ENCODE peak calls at places on chromosome 19, in ten cellular contexts. R is amniotic stem cell; A is hepatic stellate cell; B is GM03348; H is tibial artery; L is germinal center; S is NCI-H2029; N is GM23248; D is stimulated activated CD4-positive, alpha-beta T cell treated with anti-CD3 and anti-CD28 coated beads, Interleukin-4, amount 100 ng/mL, for 4 hours; J is anterior cingulate cortex. Z is an unnamed sample.

GRCh38 chr19:31285744-31286143 is 63.5 kb downstream of the TSHZ3 start:
- DNase-seq in R (no peak), A (peak), B (peak), H (no peak), L (no peak), S (no peak), N (peak), D (no peak), J (no peak), Z (peak)

GRCh38 chr19:34328982-34329381 is 36.0 kb upstream of the GPI start:
- DNase-seq in R (no peak), A (no peak), B (no peak), H (no peak), L (no peak), S (no peak), N (no peak), D (no peak), J (no peak), Z (no peak)

GRCh38 chr19:44111910-44112463 is 1.2 kb upstream of the ZNF225 start:
- DNase-seq in R (peak), A (peak), B (peak), H (no peak), L (no peak), S (peak), N (peak), D (no peak), J (peak), Z (peak)

GRCh38 chr19:35120492-35120891 is 4.9 kb downstream of the FXYD3 start:
- DNase-seq in R (no peak), A (peak), B (peak), H (peak), L (no peak), S (no peak), N (peak), D (no peak), J (peak), Z (peak)

GRCh38 chr19:14375582-14376291 is 5.5 kb upstream of the ADGRE5 start:
- DNase-seq in R (no peak), A (peak), B (peak), H (peak), L (no peak), S (no peak), N (peak), D (no peak), J (no peak), Z (no peak)

GRCh38 chr19:8550070-8550469 is 27.2 kb downstream of the MYO1F start:
- DNase-seq in R (no peak), A (no peak), B (no peak), H (no peak), L (no peak), S (no peak), N (no peak), D (no peak), J (no peak), Z (no peak)

GRCh38 chr19:14305706-14306105 is 75.5 kb upstream of the ADGRE5 start:
- DNase-seq in R (no peak), A (no peak), B (no peak), H (no peak), L (no peak), S (no peak), N (no peak), D (no peak), J (no peak), Z (no peak)

GRCh38 chr19:14683439-14683838 is 6.4 kb upstream of the ZNF333 start:
- DNase-seq in R (no peak), A (no peak), B (no peak), H (no peak), L (no peak), S (no peak), N (no peak), D (no peak), J (no peak), Z (no peak)

GRCh38 chr19:2149980-2150793 is 1.2 kb downstream of the AP3D1 start:
- DNase-seq in R (no peak), A (no peak), B (peak), H (peak), L (no peak), S (peak), N (peak), D (no peak), J (peak), Z (peak)

GRCh38 chr19:1440418-1440801 is 2.2 kb downstream of the RPS15 start:
- DNase-seq in R (no peak), A (no peak), B (no peak), H (no peak), L (no peak), S (no peak), N (no peak), D (no peak), J (no peak), Z (no peak)

GRCh38 chr19:30719189-30719990 is 347.2 kb downstream of the ZNF536 start:
- DNase-seq in R (no peak), A (peak), B (peak), H (no peak), L (peak), S (peak), N (peak), D (no peak), J (no peak), Z (no peak)

GRCh38 chr19:3970808-3971598 is at the start of gene DAPK3:
- DNase-seq in R (peak), A (peak), B (peak), H (peak), L (peak), S (peak), N (peak), D (peak), J (peak), Z (peak)

GRCh38 chr19:38367041-38367440 is 7.3 kb upstream of the PSMD8 start:
- DNase-seq in R (no peak), A (no peak), B (no peak), H (no peak), L (no peak), S (no peak), N (no peak), D (no peak), J (no peak), Z (no peak)

GRCh38 chr19:51921949-51922348 is 5.3 kb upstream of the ZNF613 start:
- DNase-seq in R (no peak), A (no peak), B (no peak), H (no peak), L (no peak), S (no peak), N (no peak), D (no peak), J (no peak), Z (no peak)

GRCh38 chr19:18502633-18503294 is 19.1 kb downstream of the ELL start:
- DNase-seq in R (no peak), A (no peak), B (no peak), H (peak), L (no peak), S (peak), N (no peak), D (no peak), J (peak), Z (no peak)

GRCh38 chr19:11649941-11650340 is 52.7 kb downstream of the ZNF627 start:
- DNase-seq in R (no peak), A (no peak), B (peak), H (no peak), L (no peak), S (no peak), N (peak), D (no peak), J (no peak), Z (no peak)

GRCh38 chr19:49877879-49878743 is 609 bp downstream of the TBC1D17 start:
- DNase-seq in R (peak), A (peak), B (peak), H (peak), L (peak), S (peak), N (peak), D (peak), J (peak), Z (peak)

GRCh38 chr19:2474232-2475017 is 1.5 kb upstream of the GADD45B start:
- DNase-seq in R (peak), A (peak), B (peak), H (peak), L (peak), S (peak), N (peak), D (peak), J (peak), Z (peak)

GRCh38 chr19:40601061-40601973 is at the start of gene LTBP4:
- DNase-seq in R (no peak), A (peak), B (peak), H (peak), L (no peak), S (no peak), N (peak), D (peak), J (no peak), Z (no peak)

GRCh38 chr19:11091343-11092153 is 2.3 kb downstream of the LDLR start:
- DNase-seq in R (peak), A (peak), B (peak), H (peak), L (no peak), S (peak), N (peak), D (no peak), J (peak), Z (peak)

GRCh38 chr19:925912-926594 is at the start of gene ARID3A:
- DNase-seq in R (no peak), A (peak), B (peak), H (no peak), L (peak), S (no peak), N (peak), D (no peak), J (no peak), Z (no peak)

GRCh38 chr19:8017808-8018207 is 12.4 kb upstream of the ELAVL1 start:
- DNase-seq in R (no peak), A (no peak), B (no peak), H (no peak), L (peak), S (no peak), N (no peak), D (peak), J (no peak), Z (no peak)

GRCh38 chr19:55178781-55179569 is 1.1 kb downstream of the SYT5 start:
- DNase-seq in R (peak), A (peak), B (peak), H (no peak), L (peak), S (peak), N (peak), D (peak), J (peak), Z (peak)

GRCh38 chr19:38670921-38671398 is 23.5 kb downstream of the ACTN4 start:
- DNase-seq in R (no peak), A (no peak), B (no peak), H (no peak), L (no peak), S (no peak), N (peak), D (no peak), J (no peak), Z (peak)

GRCh38 chr19:4374451-4375163 is 25.7 kb downstream of the SH3GL1 start:
- DNase-seq in R (peak), A (peak), B (peak), H (peak), L (no peak), S (no peak), N (peak), D (no peak), J (no peak), Z (peak)

GRCh38 chr19:3006075-3006767 is 22.9 kb downstream of the TLE2 start:
- DNase-seq in R (no peak), A (no peak), B (no peak), H (no peak), L (no peak), S (no peak), N (no peak), D (peak), J (no peak), Z (no peak)

GRCh38 chr19:12676384-12676792 is 5.3 kb downstream of the DHPS start:
- DNase-seq in R (peak), A (peak), B (peak), H (peak), L (peak), S (peak), N (peak), D (peak), J (peak), Z (peak)

GRCh38 chr19:16376649-16377048 is 52.0 kb downstream of the KLF2 start:
- DNase-seq in R (no peak), A (no peak), B (peak), H (no peak), L (peak), S (no peak), N (peak), D (peak), J (no peak), Z (no peak)

GRCh38 chr19:11479470-11480080 is 1.3 kb downstream of the ELAVL3 start:
- DNase-seq in R (no peak), A (no peak), B (peak), H (no peak), L (peak), S (no peak), N (peak), D (peak), J (peak), Z (no peak)

GRCh38 chr19:12603714-12604113 is 6.9 kb downstream of the ZNF490 start:
- DNase-seq in R (no peak), A (no peak), B (no peak), H (no peak), L (no peak), S (no peak), N (no peak), D (peak), J (no peak), Z (no peak)

GRCh38 chr19:46958542-46958941 is 61.1 kb upstream of the NPAS1 start:
- DNase-seq in R (no peak), A (no peak), B (peak), H (no peak), L (no peak), S (no peak), N (peak), D (no peak), J (no peak), Z (peak)

Z was measured in amniotic epithelial cell.